ENCODE peak calls at places on chromosomes 3 and 15, in four cellular contexts. W is HepG2, L is GM12878, H is K562. N is an unnamed sample.

GRCh38 chr15:38647683-38648082 is 83.1 kb upstream of the RASGRP1 start:
- DNase-seq in W (peak; percentile 13), L (no peak), H (no peak), N (peak; percentile 19)

GRCh38 chr3:41893977-41894376 is 67.9 kb downstream of the ULK4 start:
- DNase-seq in W (peak; percentile 30), L (no peak), H (peak; percentile 19), N (peak; percentile 62)

GRCh38 chr3:87082806-87083440 is 92.0 kb upstream of the VGLL3 start:
- DNase-seq in W (peak; percentile 34), L (no peak), H (no peak), N (peak; percentile 75)

GRCh38 chr15:77251662-77252061 is 168.2 kb downstream of the PEAK1 start:
- DNase-seq in W (no peak), L (no peak), H (peak; percentile 51), N (peak; percentile 49)

GRCh38 chr15:53580371-53580770 is 179.1 kb downstream of the WDR72 start:
- DNase-seq in W (no peak), L (no peak), H (no peak), N (no peak)

GRCh38 chr15:101642361-101642760 is 9.8 kb downstream of the TM2D3 start:
- DNase-seq in W (no peak), L (no peak), H (no peak), N (no peak)

GRCh38 chr15:89679221-89679620 is at the start of gene PLIN1:
- DNase-seq in W (no peak), L (no peak), H (no peak), N (no peak)

GRCh38 chr3:128496602-128497304 is 3.8 kb upstream of the GATA2 start:
- DNase-seq in W (no peak), L (no peak), H (no peak), N (no peak)

GRCh38 chr3:13416002-13416793 is 3.9 kb downstream of the NUP210 start:
- DNase-seq in W (no peak), L (no peak), H (peak; percentile 59), N (no peak)

GRCh38 chr15:29613951-29614382 is 208.3 kb downstream of the TJP1 start:
- DNase-seq in W (peak; percentile 29), L (no peak), H (peak; percentile 62), N (no peak)

GRCh38 chr15:37907136-37907535 is 27.3 kb upstream of the TMCO5A start:
- DNase-seq in W (no peak), L (no peak), H (no peak), N (peak; percentile 22)

GRCh38 chr3:42498791-42499477 is 3.5 kb upstream of the VIPR1 start:
- DNase-seq in W (no peak), L (no peak), H (no peak), N (no peak)

GRCh38 chr3:138949002-138949418 is 2.0 kb downstream of the FOXL2NB start:
- DNase-seq in W (no peak), L (no peak), H (no peak), N (no peak)

GRCh38 chr3:63400259-63400860 is 122.3 kb downstream of the SYNPR start:
- DNase-seq in W (no peak), L (no peak), H (no peak), N (no peak)

GRCh38 chr3:50605901-50606326 is 5.7 kb downstream of the CISH start:
- DNase-seq in W (no peak), L (no peak), H (no peak), N (no peak)

GRCh38 chr15:48541659-48542334 is 103.7 kb downstream of the FBN1 start:
- DNase-seq in W (no peak), L (peak; percentile 34), H (no peak), N (peak; percentile 88)

GRCh38 chr3:83523470-83524073 is 1435.2 kb upstream of the CADM2 start:
- DNase-seq in W (peak; percentile 64), L (peak; percentile 11), H (no peak), N (no peak)

GRCh38 chr3:60650171-60650570 is 601.1 kb downstream of the FHIT start:
- DNase-seq in W (no peak), L (no peak), H (no peak), N (no peak)

GRCh38 chr3:195056506-195056905 is 214.5 kb downstream of the XXYLT1 start:
- DNase-seq in W (no peak), L (no peak), H (no peak), N (no peak)

GRCh38 chr3:132174500-132174899 is 139.7 kb upstream of the CPNE4 start:
- DNase-seq in W (no peak), L (no peak), H (no peak), N (no peak)

GRCh38 chr3:99586680-99587079 is 51.7 kb upstream of the COL8A1 start:
- DNase-seq in W (no peak), L (no peak), H (no peak), N (no peak)

GRCh38 chr3:14899993-14900618 is 47.3 kb upstream of the NR2C2 start:
- DNase-seq in W (peak; percentile 46), L (no peak), H (no peak), N (no peak)

GRCh38 chr15:88982304-88982945 is 69.2 kb upstream of the MFGE8 start:
- DNase-seq in W (no peak), L (peak; percentile 83), H (no peak), N (peak; percentile 83)

GRCh38 chr15:35914573-35914972 is 368.6 kb upstream of the DPH6 start:
- DNase-seq in W (no peak), L (no peak), H (no peak), N (no peak)

GRCh38 chr15:52567886-52568568 is 803 bp downstream of the ARPP19 start:
- DNase-seq in W (peak; percentile 36), L (no peak), H (peak; percentile 19), N (peak; percentile 24)

GRCh38 chr3:76824658-76825310 is 215.1 kb upstream of the ROBO2 start:
- DNase-seq in W (no peak), L (no peak), H (no peak), N (no peak)

GRCh38 chr15:52798529-52799101 is 8.5 kb upstream of the ONECUT1 start:
- DNase-seq in W (no peak), L (no peak), H (no peak), N (no peak)

GRCh38 chr15:48177383-48177874 is 666 bp downstream of the MYEF2 start:
- DNase-seq in W (no peak), L (peak; percentile 11), H (no peak), N (peak; percentile 62)

GRCh38 chr3:52435246-52436101 is 9.4 kb downstream of the SEMA3G start:
- DNase-seq in W (no peak), L (no peak), H (no peak), N (no peak)

GRCh38 chr3:29071077-29071634 is 209.7 kb upstream of the RBMS3 start:
- DNase-seq in W (no peak), L (no peak), H (no peak), N (no peak)
- TF ChIP-seq MXI1 in W (no peak), L (no peak), H (no peak), N (no peak)

GRCh38 chr15:31277335-31278055 is 49.1 kb upstream of the KLF13 start:
- DNase-seq in W (no peak), L (no peak), H (no peak), N (no peak)

GRCh38 chr15:31276596-31277298 is 49.9 kb upstream of the KLF13 start:
- DNase-seq in W (no peak), L (no peak), H (no peak), N (no peak)

GRCh38 chr15:31274496-31275330 is 51.9 kb upstream of the KLF13 start:
- DNase-seq in W (peak; percentile 40), L (no peak), H (no peak), N (peak; percentile 3)

GRCh38 chr15:31273258-31273941 is 53.2 kb upstream of the KLF13 start:
- DNase-seq in W (no peak), L (no peak), H (no peak), N (no peak)

GRCh38 chr15:31275331-31276262 is 51.0 kb upstream of the KLF13 start:
- DNase-seq in W (no peak), L (no peak), H (no peak), N (no peak)
- TF ChIP-seq CEBPB in W (no peak), L (no peak), H (no peak), N (no peak)

DNA sequence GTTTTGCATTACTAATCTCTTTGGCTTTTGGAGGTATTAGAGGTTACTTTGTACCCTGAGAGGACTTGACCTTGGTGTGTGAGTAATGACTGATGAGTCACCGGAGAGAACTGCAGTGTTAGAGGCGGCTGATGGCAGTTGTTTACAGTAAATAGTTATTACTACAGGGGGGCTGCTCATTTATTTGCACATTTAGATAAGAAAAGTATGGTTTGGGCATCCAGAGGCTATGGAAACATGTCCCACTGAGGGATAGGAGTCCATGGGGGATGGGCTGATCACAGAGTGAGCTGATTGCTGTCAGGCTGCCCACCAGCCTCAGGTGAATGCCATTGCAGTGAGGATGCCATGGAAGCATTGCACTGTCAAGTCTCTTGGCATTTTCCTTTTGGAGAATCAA is 17.3 kb upstream of the STAC start:
- DNase-seq in W (peak; percentile 70), L (no peak), H (no peak), N (peak; percentile 0)
- TF ChIP-seq MXI1 in W (no peak), L (no peak), H (no peak), N (no peak)

GRCh38 chr3:12350151-12350813 is 61.4 kb downstream of the PPARG start:
- DNase-seq in W (no peak), L (no peak), H (no peak), N (no peak)
- TF ChIP-seq CEBPB in W (no peak), L (no peak), H (no peak), N (no peak)

GRCh38 chr15:70788114-70789049 is 25.0 kb upstream of the UACA start:
- DNase-seq in W (peak; percentile 91), L (no peak), H (no peak), N (peak; percentile 86)
- TF ChIP-seq MXI1 in W (no peak), L (no peak), H (no peak), N (no peak)

DNA sequence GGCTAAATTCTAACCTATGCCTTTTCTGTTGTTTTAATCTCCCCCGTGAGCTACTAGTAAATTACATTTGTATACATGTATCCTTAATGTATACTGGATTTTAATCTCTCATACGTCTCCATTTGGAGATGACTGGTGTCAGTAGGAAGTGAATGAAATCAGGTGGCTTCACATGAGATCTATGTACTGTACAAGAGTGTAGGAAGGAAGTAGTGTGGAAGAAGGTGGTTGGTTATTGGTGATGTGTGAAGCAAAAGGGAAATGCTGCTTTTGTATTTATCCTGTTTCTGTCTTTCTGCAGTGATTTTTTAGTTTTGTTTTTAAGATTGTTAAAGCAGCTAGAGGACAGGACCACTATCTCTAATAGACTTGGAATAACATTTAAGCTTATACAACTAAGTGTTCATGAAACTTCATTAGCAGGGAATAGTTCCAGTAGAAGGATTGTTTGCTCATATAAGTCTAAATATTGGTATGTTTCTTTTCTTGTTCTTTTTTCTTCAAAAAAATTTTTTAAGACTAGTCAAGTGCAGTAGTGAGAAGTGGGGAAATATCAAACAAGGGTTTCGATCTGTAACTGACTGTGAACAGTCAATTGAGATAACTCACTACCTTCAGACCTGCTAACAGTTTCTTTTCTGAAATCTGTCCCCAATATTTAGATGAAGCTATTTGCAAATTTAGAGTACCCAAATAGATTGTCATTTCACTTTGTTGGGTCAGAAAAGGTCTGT is 15.3 kb downstream of the SNX1 start:
- DNase-seq in W (no peak), L (no peak), H (no peak), N (no peak)
- TF ChIP-seq CEBPB in W (no peak), L (no peak), H (no peak), N (no peak)

DNA sequence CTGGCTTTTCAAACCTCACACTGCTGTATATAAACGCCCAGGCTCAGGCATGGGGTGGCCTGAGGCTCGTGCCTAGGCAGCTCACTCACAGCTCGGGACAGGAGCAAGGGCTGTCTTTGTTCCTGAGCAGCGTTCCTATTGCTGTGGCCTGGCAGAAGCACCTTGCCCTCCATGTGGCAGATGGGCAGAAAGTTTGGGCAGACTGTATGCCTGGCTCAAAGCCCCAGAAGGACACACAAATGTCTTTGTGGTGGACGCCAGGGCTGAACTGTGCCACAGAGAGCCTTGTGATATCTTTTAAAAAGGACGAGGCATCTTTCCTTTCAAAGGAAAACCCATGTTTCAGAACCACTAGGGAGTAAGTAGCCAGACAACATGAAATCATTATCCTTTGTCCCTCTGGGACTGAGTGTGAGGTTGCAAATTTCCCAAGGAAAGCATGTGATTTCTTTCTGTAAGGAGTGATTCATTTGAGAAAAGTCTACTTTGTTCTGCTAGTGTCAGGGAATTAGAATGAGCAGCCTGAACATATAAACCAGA is 29.3 kb upstream of the UBE2E1 start:
- DNase-seq in W (no peak), L (no peak), H (no peak), N (peak; percentile 81)
- TF ChIP-seq MXI1 in W (no peak), L (no peak), H (no peak), N (no peak)